ENCODE peak calls at places on chromosomes 4 and X, in five cellular contexts. W, V, Z, L and G are unnamed samples.
A peak's percentile ranks its signal among the peaks of the same experiment; 100 is the strongest.

GRCh38 chrX:25156323-25156722 is 140.6 kb upstream of the ARX start:
- DNase-seq in W (no peak), V (no peak), Z (no peak), L (no peak), G (no peak)

GRCh38 chr4:25637581-25638220 is 17.9 kb upstream of the SLC34A2 start:
- DNase-seq in W (no peak), V (no peak), Z (no peak), L (no peak), G (peak; percentile 66)

GRCh38 chrX:11398139-11398538 is 104.9 kb downstream of the AMELX start:
- DNase-seq in W (no peak), V (no peak), Z (no peak), L (no peak), G (no peak)

GRCh38 chr4:124199755-124200154 is 512.8 kb downstream of the ANKRD50 start:
- DNase-seq in W (no peak), V (no peak), Z (no peak), L (peak; percentile 39), G (no peak)

GRCh38 chr4:40587826-40588225 is 41.8 kb downstream of the RBM47 start:
- DNase-seq in W (no peak), V (no peak), Z (no peak), L (peak; percentile 38), G (peak; percentile 60)

GRCh38 chrX:44906542-44906941 is 33.6 kb downstream of the KDM6A start:
- DNase-seq in W (no peak), V (no peak), Z (no peak), L (no peak), G (no peak)

GRCh38 chr4:97892596-97893266 is 250.5 kb downstream of the STPG2 start:
- DNase-seq in W (no peak), V (no peak), Z (no peak), L (no peak), G (no peak)

GRCh38 chrX:44247468-44247867 is 96.0 kb downstream of the EFHC2 start:
- DNase-seq in W (no peak), V (no peak), Z (no peak), L (no peak), G (no peak)

GRCh38 chr4:38366451-38366850 is 297.5 kb upstream of the KLF3 start:
- DNase-seq in W (no peak), V (peak; percentile 42), Z (no peak), L (no peak), G (no peak)

GRCh38 chr4:52015366-52015765 is 4.8 kb downstream of the LRRC66 start:
- DNase-seq in W (no peak), V (no peak), Z (no peak), L (no peak), G (no peak)

GRCh38 chr4:40918330-40918729 is 168.6 kb downstream of the NSUN7 start:
- DNase-seq in W (no peak), V (peak; percentile 54), Z (no peak), L (peak; percentile 89), G (no peak)

GRCh38 chr4:87009095-87009648 is 74.4 kb downstream of the AFF1 start:
- DNase-seq in W (no peak), V (peak; percentile 62), Z (no peak), L (no peak), G (no peak)

GRCh38 chr4:82561745-82562552 is at the start of gene TMEM150C:
- DNase-seq in W (peak; percentile 55), V (peak; percentile 26), Z (no peak), L (no peak), G (no peak)

DNA sequence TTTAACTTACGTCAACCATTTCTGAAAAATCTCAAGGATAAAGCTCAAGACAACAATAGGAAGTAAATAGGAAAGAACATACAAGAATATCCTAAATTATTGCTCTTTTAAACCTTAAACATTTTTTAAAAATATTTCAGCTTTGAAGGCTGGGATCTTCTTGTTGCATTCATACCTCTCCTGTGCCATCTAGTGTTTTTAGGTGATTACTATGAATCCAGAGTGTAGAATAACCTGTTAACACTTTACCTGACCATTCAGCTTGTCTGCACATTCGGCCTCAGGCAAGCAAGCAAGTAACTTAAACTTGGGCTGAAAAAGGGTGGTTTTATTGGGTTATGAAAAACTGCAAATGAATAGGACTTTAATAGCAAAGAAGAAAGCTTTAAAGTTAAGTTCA is 507.8 kb upstream of the INTU start:
- DNase-seq in W (no peak), V (no peak), Z (no peak), L (no peak), G (no peak)
- TF ChIP-seq CTCF in W (no peak), V (no peak), Z (no peak), L (peak; percentile 34), G (no peak)

DNA sequence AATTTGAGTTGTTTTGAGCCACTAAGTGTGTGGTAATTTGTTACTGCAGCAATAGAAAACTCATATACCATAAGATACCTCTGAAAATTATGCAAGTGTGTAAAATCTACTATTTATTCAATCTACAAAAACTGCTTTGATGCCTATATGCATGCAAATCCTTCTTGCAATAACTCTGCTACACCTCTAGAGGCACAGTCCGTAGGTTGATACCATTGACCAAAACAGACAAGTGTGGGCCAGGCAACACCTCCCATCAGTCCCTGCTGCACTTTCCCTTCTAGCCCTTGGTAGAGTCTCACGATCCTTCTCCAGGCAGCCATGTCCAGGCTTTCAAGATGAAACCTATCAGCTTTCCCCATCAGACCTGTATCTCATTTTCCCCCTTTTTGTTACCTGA is 48.8 kb upstream of the FAM9A start:
- DNase-seq in W (no peak), V (no peak), Z (no peak), L (no peak), G (no peak)
- TF ChIP-seq CTCF in W (no peak), V (no peak), Z (no peak), L (no peak), G (no peak)

DNA sequence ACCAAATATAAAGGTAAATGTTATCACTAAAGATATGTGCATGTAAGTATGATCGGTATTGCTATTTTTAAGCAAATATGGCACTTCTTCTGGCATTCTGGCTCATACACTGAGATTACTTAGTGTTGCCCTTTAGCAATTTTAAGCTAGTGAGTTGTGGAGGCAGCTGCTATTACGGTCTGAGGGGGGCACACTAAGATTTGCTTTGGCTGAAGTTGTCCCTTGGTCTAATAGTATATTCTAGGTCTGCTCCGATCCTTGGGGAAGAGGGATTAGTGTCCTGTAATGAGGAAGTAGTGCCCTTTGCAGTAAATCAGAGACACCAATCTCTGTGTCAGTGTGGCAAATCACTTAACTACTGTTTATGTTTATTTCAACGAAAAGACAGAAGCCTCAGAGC is 196.5 kb upstream of the FTHL17 start:
- DNase-seq in W (no peak), V (no peak), Z (no peak), L (no peak), G (no peak)
- TF ChIP-seq CTCF in W (no peak), V (no peak), Z (no peak), L (no peak), G (no peak)

GRCh38 chrX:56975611-56976010 is 19.7 kb downstream of the SPIN3 start:
- DNase-seq in W (no peak), V (no peak), Z (no peak), L (no peak), G (no peak)

GRCh38 chrX:56974408-56974807 is 20.9 kb downstream of the SPIN3 start:
- DNase-seq in W (no peak), V (no peak), Z (no peak), L (no peak), G (no peak)

DNA sequence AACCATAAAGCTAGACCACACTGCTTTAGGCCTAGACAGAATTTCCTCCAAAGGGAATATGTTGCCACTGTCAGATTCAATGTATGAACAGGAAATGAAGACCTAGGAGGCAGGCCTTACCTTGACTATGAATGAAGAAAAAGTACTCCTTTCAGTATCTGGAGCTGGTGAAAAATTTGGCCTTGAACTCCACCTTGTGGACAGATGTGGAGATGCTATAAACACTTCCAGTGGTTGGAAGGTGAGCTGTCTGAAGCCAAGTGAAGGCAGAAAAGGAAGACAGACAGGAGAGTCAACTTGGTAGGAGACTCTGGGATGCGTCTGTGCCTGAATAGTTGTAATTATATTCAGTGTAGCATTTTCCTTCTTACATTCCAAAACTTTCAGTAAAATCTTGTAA is 17.2 kb downstream of the SPIN3 start:
- DNase-seq in W (peak; percentile 36), V (peak; percentile 45), Z (no peak), L (no peak), G (no peak)
- TF ChIP-seq CTCF in W (peak; percentile 55), V (peak; percentile 40), Z (peak; percentile 41), L (peak; percentile 48), G (peak; percentile 56)